ENCODE peak calls at places on chromosomes 7 and 10, in eight cellular contexts. C, L, E, H, M, P, K and T are unnamed samples.

GRCh38 chr10:26269754-26270153 is 53.2 kb downstream of the GAD2 start:
- DNase-seq in M (peak), L (peak), C (no peak), K (peak), H (no peak), P (peak), E (no peak), T (peak)

GRCh38 chr10:46237815-46238510 is 48.8 kb upstream of the ANTXRL start:
- DNase-seq in M (no peak), K (no peak), C (no peak), H (no peak), L (no peak), E (no peak), P (no peak), T (no peak)

GRCh38 chr7:122407195-122407594 is 102.6 kb upstream of the FEZF1 start:
- DNase-seq in E (no peak), L (no peak), H (no peak), C (no peak), M (no peak), P (no peak), K (no peak), T (no peak)

GRCh38 chr10:34024708-34025425 is 690.4 kb upstream of the NRP1 start:
- DNase-seq in M (no peak), K (peak), P (peak), E (no peak), H (no peak), L (no peak), C (no peak), T (no peak)

GRCh38 chr7:159008417-159008816 is 136.2 kb downstream of the VIPR2 start:
- DNase-seq in M (no peak), P (no peak), L (no peak), K (no peak), C (no peak), E (no peak), H (no peak), T (no peak)

GRCh38 chr10:80596391-80597257 is 58.9 kb downstream of the SH2D4B start:
- DNase-seq in K (peak), M (peak), P (peak), H (no peak), E (peak), C (no peak), L (peak), T (peak)

GRCh38 chr10:4131407-4132215 is 346.6 kb upstream of the KLF6 start:
- DNase-seq in E (no peak), H (no peak), M (peak), L (peak), K (no peak), P (no peak), C (no peak), T (no peak)

GRCh38 chr10:97058521-97058920 is 127.2 kb downstream of the SLIT1 start:
- DNase-seq in H (no peak), E (no peak), C (no peak), P (no peak), L (no peak), K (no peak), M (no peak), T (no peak)

GRCh38 chr10:126087274-126087673 is 190.9 kb downstream of the FANK1 start:
- DNase-seq in E (no peak), M (no peak), L (no peak), P (no peak), C (no peak), H (no peak), K (no peak), T (no peak)

GRCh38 chr7:13802651-13803050 is 186.8 kb downstream of the ETV1 start:
- DNase-seq in C (no peak), P (no peak), K (no peak), M (no peak), H (no peak), L (no peak), E (no peak), T (no peak)

GRCh38 chr7:91941450-91941849 is 788 bp downstream of the AKAP9 start:
- DNase-seq in P (no peak), H (peak), K (no peak), L (peak), E (peak), M (peak), C (no peak), T (peak)

GRCh38 chr7:109873296-109873695 is 1217.6 kb upstream of the LRRN3 start:
- DNase-seq in E (no peak), H (no peak), P (no peak), C (no peak), K (no peak), L (no peak), M (no peak), T (no peak)

GRCh38 chr7:35792472-35793224 is 8.2 kb upstream of the SEPTIN7 start:
- DNase-seq in L (no peak), E (no peak), P (no peak), M (no peak), C (no peak), H (no peak), K (no peak), T (no peak)

GRCh38 chr7:151251926-151252835 is 3.7 kb upstream of the SMARCD3 start:
- DNase-seq in L (no peak), E (no peak), C (peak), H (no peak), P (no peak), K (peak), M (no peak), T (peak)

GRCh38 chr10:97937054-97937453 is 87.4 kb downstream of the GOLGA7B start:
- DNase-seq in M (no peak), L (no peak), C (no peak), H (no peak), P (no peak), E (no peak), K (no peak), T (no peak)

GRCh38 chr10:119871881-119872609 is 598 bp downstream of the MCMBP start:
- DNase-seq in L (peak), K (peak), M (peak), C (peak), E (peak), H (peak), P (peak), T (peak)

GRCh38 chr7:90266808-90267207 is 21.8 kb downstream of the CFAP69 start:
- DNase-seq in L (no peak), M (no peak), C (no peak), P (no peak), E (no peak), H (no peak), K (no peak), T (no peak)

GRCh38 chr7:90267263-90267858 is 22.4 kb downstream of the CFAP69 start:
- DNase-seq in E (no peak), H (no peak), K (no peak), L (no peak), C (no peak), M (no peak), P (no peak), T (no peak)

GRCh38 chr7:90256778-90257177 is 11.8 kb downstream of the CFAP69 start:
- DNase-seq in M (no peak), L (no peak), E (no peak), C (no peak), P (no peak), K (no peak), H (no peak), T (no peak)

GRCh38 chr7:90261441-90261840 is 16.5 kb downstream of the CFAP69 start:
- DNase-seq in H (no peak), K (no peak), C (no peak), P (no peak), L (no peak), M (no peak), E (no peak), T (no peak)

DNA sequence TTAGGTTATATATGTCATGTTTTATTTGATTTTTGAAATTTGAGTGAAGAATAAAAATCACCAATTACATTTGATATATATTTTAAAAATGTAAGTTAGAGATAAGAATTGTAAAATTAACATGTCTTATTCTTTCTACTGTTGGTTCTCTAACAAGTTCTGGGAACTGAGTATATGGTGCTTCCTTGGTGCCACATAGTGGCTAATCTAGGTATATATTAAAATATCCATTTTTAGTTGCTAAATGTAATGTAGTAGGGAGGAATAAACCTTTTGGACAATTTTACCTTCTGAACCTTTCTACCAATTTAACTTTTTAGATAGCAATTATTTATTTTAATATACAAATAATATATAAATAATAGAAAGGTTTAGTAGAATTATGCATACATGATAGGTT is 17.5 kb downstream of the CFAP69 start:
- DNase-seq in L (peak), M (peak), C (no peak), P (peak), K (no peak), E (no peak), H (no peak), T (no peak)
- TF ChIP-seq CTCF in L (peak), M (peak), C (peak), P (peak), K (no peak), E (peak), H (peak), T (peak)

GRCh38 chr10:75592014-75592842 is 160.8 kb downstream of the LRMDA start:
- DNase-seq in C (no peak), L (no peak), P (no peak), M (no peak), E (no peak), H (no peak), K (no peak), T (no peak)

GRCh38 chr10:75589895-75590654 is 158.7 kb downstream of the LRMDA start:
- DNase-seq in M (no peak), E (no peak), P (no peak), L (no peak), H (no peak), C (no peak), K (no peak), T (no peak)

GRCh38 chr10:75592888-75593643 is 161.6 kb downstream of the LRMDA start:
- DNase-seq in E (no peak), L (no peak), P (no peak), K (no peak), H (peak), C (no peak), M (no peak), T (no peak)

GRCh38 chr10:75596930-75597629 is 165.7 kb downstream of the LRMDA start:
- DNase-seq in E (no peak), K (no peak), C (no peak), M (no peak), P (no peak), H (no peak), L (no peak), T (no peak)

DNA sequence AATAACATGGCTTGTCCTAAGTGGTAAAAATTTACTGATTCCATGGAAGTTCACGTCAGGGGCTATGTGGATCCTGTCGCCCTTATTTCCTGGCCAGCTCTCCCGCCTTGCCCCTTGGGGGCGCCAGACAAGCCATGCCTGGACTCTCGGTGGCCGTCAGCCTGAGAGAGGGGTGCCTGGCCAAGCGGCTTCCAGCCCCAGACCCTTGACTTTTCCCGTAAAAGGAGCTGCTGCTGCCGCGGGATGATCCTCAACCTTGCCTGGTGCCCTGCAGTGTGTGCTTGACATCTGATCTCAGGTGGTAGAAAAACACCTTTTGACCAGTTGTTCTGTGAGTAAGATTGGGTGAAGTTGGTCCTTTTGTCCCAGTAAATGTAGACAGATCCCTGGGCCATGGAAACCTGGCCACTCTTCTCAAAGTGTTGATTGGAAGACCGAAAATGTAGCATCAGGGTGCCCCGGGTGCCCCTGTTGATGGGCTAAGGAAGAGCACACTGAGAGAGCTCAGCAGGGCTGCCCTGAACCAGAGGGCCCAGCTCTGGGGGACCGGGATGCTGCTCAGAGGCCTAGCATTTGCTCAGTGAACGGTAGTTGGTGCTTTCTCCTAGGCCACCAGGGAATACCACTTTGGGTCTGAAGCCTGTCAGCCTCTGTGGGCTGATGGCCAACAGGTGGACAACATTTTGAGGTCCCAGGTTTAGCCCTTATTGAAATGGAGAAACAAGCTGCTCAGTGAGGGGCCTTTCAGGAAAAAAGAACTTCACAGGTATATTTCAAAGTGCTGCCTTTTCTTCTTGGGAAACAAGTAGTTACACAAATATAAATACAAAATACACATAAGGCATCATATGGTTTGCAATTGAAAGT is 162.5 kb downstream of the LRMDA start:
- DNase-seq in H (no peak), P (no peak), K (no peak), M (no peak), C (no peak), E (no peak), L (no peak), T (peak)
- TF ChIP-seq CTCF in H (peak), P (peak), K (no peak), M (peak), C (no peak), E (no peak), L (peak), T (peak)

GRCh38 chr7:99459087-99459486 is 6.9 kb downstream of the ATP5MF start:
- DNase-seq in K (no peak), P (no peak), C (no peak), L (peak), H (no peak), M (peak), E (peak), T (no peak)
- TF ChIP-seq CTCF in K (no peak), P (peak), C (no peak), L (peak), H (peak), M (peak), E (peak), T (peak)

GRCh38 chr7:128108129-128108528 is 76.9 kb upstream of the LRRC4 start:
- DNase-seq in L (no peak), E (no peak), C (no peak), M (no peak), H (no peak), P (no peak), K (no peak), T (no peak)

GRCh38 chr7:128106840-128107239 is 75.6 kb upstream of the LRRC4 start:
- DNase-seq in L (peak), K (no peak), E (no peak), M (no peak), H (no peak), P (no peak), C (no peak), T (no peak)

GRCh38 chr7:128110641-128111365 is 79.6 kb upstream of the LRRC4 start:
- DNase-seq in L (peak), C (no peak), P (no peak), H (no peak), E (no peak), M (no peak), K (no peak), T (no peak)

GRCh38 chr7:128112018-128112780 is 81.0 kb upstream of the LRRC4 start:
- DNase-seq in P (no peak), H (no peak), C (no peak), M (no peak), L (peak), E (no peak), K (no peak), T (no peak)

DNA sequence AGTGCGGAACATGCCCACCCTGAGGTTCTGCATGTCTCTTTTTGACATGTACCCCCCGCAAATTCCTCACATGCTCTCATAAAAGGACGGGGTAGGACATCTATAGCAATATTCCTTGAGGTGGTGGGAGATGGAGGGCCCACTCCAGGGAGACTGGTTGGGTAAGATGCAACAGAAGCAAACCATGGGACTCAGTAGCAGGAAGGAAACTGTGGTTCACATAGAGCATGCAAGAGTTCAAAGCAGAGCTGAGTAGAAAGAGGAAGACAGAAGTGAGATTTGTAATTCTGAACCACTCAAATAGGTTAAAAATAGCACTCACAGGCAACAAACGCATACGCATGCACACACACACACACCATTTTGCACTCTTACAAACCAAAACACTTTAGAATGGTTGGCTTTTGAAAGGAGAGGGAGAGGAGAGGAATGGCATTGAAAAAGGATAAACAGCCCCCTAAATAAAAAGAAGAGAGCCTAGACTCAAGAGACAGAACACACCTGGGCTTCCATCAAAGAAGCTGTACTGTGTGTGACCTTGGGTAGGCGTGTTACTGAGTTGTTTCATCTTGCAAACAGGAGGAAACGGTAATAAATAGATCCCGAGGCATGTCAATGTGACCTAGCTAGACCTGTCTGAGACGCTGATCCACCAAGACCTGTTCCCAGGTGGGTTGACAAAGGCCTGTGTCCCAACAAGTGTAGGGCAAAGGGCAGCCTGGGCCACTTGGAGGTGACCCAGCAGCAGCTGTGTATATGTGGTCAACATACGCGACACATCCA is 77.6 kb upstream of the LRRC4 start:
- DNase-seq in P (no peak), L (peak), H (no peak), M (peak), C (no peak), K (no peak), E (no peak), T (no peak)
- TF ChIP-seq CTCF in P (no peak), L (no peak), H (no peak), M (no peak), C (no peak), K (no peak), E (no peak), T (no peak)

GRCh38 chr7:93178213-93178612 is 30.0 kb upstream of the SAMD9L start:
- DNase-seq in P (no peak), E (no peak), C (no peak), M (no peak), L (no peak), H (no peak), K (no peak), T (no peak)
- TF ChIP-seq CTCF in P (no peak), E (peak), C (no peak), M (no peak), L (no peak), H (no peak), K (no peak), T (no peak)